ENCODE peak calls at places on chromosomes 16 and 17, in ten cellular contexts. K, L, T, J, V, X, Y, B, E and I are unnamed samples.

GRCh38 chr16:2782583-2783351 is 4.6 kb downstream of the PRSS33 start:
- DNase-seq in E (no peak), V (no peak), X (no peak), L (no peak), B (peak), K (peak), Y (no peak), J (no peak), T (no peak), I (no peak)

GRCh38 chr17:34667656-34668055 is 88.3 kb downstream of the TMEM132E start:
- DNase-seq in L (no peak), V (no peak), B (no peak), X (no peak), E (no peak), K (peak), J (no peak), Y (no peak), T (no peak), I (no peak)

GRCh38 chr16:69890114-69890890 is 60.8 kb upstream of the CLEC18A start:
- DNase-seq in X (no peak), B (peak), Y (peak), E (no peak), J (peak), T (peak), L (no peak), V (no peak), K (no peak), I (peak)

GRCh38 chr17:76273923-76274558 is 8.9 kb downstream of the UBALD2 start:
- DNase-seq in E (no peak), K (peak), L (no peak), X (no peak), J (no peak), Y (no peak), B (no peak), T (no peak), V (peak), I (no peak)

GRCh38 chr17:16872836-16873653 is 98.9 kb downstream of the TNFRSF13B start:
- DNase-seq in T (no peak), L (peak), E (no peak), X (peak), J (no peak), B (peak), Y (no peak), V (peak), K (no peak), I (no peak)

GRCh38 chr17:80720624-80721577 is 176.3 kb downstream of the RPTOR start:
- DNase-seq in V (no peak), K (no peak), L (no peak), T (no peak), E (no peak), J (peak), B (peak), Y (no peak), X (peak), I (no peak)

GRCh38 chr16:26672206-26672605 is 394.5 kb upstream of the C16orf82 start:
- DNase-seq in B (no peak), J (no peak), T (no peak), V (no peak), K (no peak), X (no peak), Y (no peak), L (no peak), E (no peak), I (no peak)

GRCh38 chr17:17567631-17568030 is 23.9 kb downstream of the PEMT start:
- DNase-seq in K (no peak), V (no peak), Y (peak), B (no peak), E (no peak), X (no peak), L (no peak), T (no peak), J (no peak), I (peak)

GRCh38 chr16:19694989-19695388 is 23.0 kb downstream of the KNOP1 start:
- DNase-seq in X (no peak), T (no peak), L (no peak), J (no peak), Y (no peak), E (no peak), B (no peak), V (no peak), K (no peak), I (no peak)

GRCh38 chr16:31528726-31529397 is 1.2 kb downstream of the AHSP start:
- DNase-seq in J (no peak), X (no peak), B (no peak), L (no peak), K (no peak), V (no peak), E (peak), Y (no peak), T (no peak), I (no peak)

GRCh38 chr16:86651013-86651627 is 72.8 kb downstream of the FOXL1 start:
- DNase-seq in L (no peak), Y (no peak), V (no peak), T (no peak), B (no peak), E (no peak), K (no peak), J (no peak), X (no peak), I (no peak)

GRCh38 chr17:79529661-79530081 is 81.2 kb downstream of the RBFOX3 start:
- DNase-seq in B (no peak), L (no peak), T (no peak), E (no peak), J (no peak), X (no peak), V (no peak), Y (no peak), K (no peak), I (no peak)

GRCh38 chr17:77127735-77128361 is 12.9 kb upstream of the SEC14L1 start:
- DNase-seq in E (no peak), L (no peak), B (peak), V (peak), K (no peak), T (no peak), J (peak), Y (no peak), X (peak), I (no peak)

GRCh38 chr16:83068686-83069085 is 441.9 kb downstream of the CDH13 start:
- DNase-seq in T (peak), E (no peak), V (no peak), Y (peak), J (no peak), K (no peak), X (no peak), L (no peak), B (no peak), I (no peak)

GRCh38 chr16:89172171-89172900 is 788 bp downstream of the CDH15 start:
- DNase-seq in Y (no peak), B (no peak), L (no peak), X (no peak), V (no peak), E (no peak), K (no peak), J (no peak), T (no peak), I (no peak)

GRCh38 chr17:79006001-79006400 is 3.6 kb downstream of the CANT1 start:
- DNase-seq in E (no peak), K (peak), X (no peak), Y (no peak), B (peak), L (no peak), J (no peak), V (no peak), T (no peak), I (no peak)

GRCh38 chr16:72810480-72810879 is 237.4 kb downstream of the ZFHX3 start:
- DNase-seq in Y (no peak), T (no peak), B (no peak), X (no peak), E (no peak), J (no peak), V (no peak), L (no peak), K (no peak), I (no peak)